ENCODE peak calls at places on chromosomes 6 and 20, in four cellular contexts. J is GM18507, L is COR-L47, I is mucosa of gallbladder. Y is an unnamed sample.
A peak's percentile ranks its signal among the peaks of the same experiment; 100 is the strongest.

GRCh38 chr20:50427740-50428462 is 82.3 kb upstream of the PTPN1 start:
- DNase-seq in I (peak; percentile 50), J (no peak), L (no peak), Y (no peak)

GRCh38 chr6:170293411-170293844 is 2.5 kb upstream of the DLL1 start:
- DNase-seq in L (no peak), I (no peak), J (no peak), Y (no peak)

GRCh38 chr6:22891930-22892329 is 322.6 kb downstream of the HDGFL1 start:
- DNase-seq in L (no peak), J (no peak), I (no peak), Y (no peak)

GRCh38 chr20:25248501-25249172 is 752 bp downstream of the PYGB start:
- DNase-seq in I (no peak), J (no peak), L (peak; percentile 29), Y (no peak)

GRCh38 chr6:42017021-42017643 is 33.2 kb upstream of the TAF8 start:
- DNase-seq in I (peak; percentile 35), L (no peak), J (no peak), Y (no peak)

GRCh38 chr20:56143759-56144158 is 104.8 kb upstream of the MC3R start:
- DNase-seq in I (no peak), J (no peak), L (no peak), Y (no peak)

GRCh38 chr20:44908987-44909871 is 631 bp upstream of the PABPC1L start:
- DNase-seq in L (no peak), J (no peak), I (no peak), Y (no peak)

GRCh38 chr6:106693343-106693742 is 64.0 kb downstream of the QRSL1 start:
- DNase-seq in I (no peak), J (no peak), L (no peak), Y (no peak)

GRCh38 chr20:652611-653109 is 340 bp downstream of the SRXN1 start:
- DNase-seq in J (no peak), L (no peak), I (no peak), Y (no peak)

GRCh38 chr6:13573669-13574110 is 711 bp upstream of the SIRT5 start:
- DNase-seq in I (peak; percentile 30), J (no peak), L (no peak), Y (no peak)

GRCh38 chr6:44593539-44593944 is 206.0 kb downstream of the CDC5L start:
- DNase-seq in L (peak; percentile 56), J (peak; percentile 14), I (peak; percentile 29), Y (peak; percentile 7)

GRCh38 chr20:41406896-41407444 is 40.4 kb upstream of the EMILIN3 start:
- DNase-seq in L (no peak), I (no peak), J (no peak), Y (no peak)

GRCh38 chr20:17966432-17967312 is 1.9 kb downstream of the SNX5 start:
- DNase-seq in I (no peak), L (no peak), J (no peak), Y (no peak)

GRCh38 chr6:159977242-159978214 is 8.6 kb downstream of the IGF2R start:
- DNase-seq in J (no peak), L (peak; percentile 26), I (peak; percentile 48), Y (no peak)

GRCh38 chr6:154696661-154697060 is 36.6 kb upstream of the SCAF8 start:
- DNase-seq in J (no peak), I (no peak), L (no peak), Y (no peak)

GRCh38 chr6:37882292-37882691 is 62.8 kb downstream of the ZFAND3 start:
- DNase-seq in I (no peak), J (no peak), L (no peak), Y (no peak)

GRCh38 chr6:157652601-157653363 is 170.3 kb upstream of the SNX9 start:
- DNase-seq in I (no peak), J (no peak), L (no peak), Y (no peak)

GRCh38 chr20:13898012-13898612 is 92.3 kb downstream of the SEL1L2 start:
- DNase-seq in L (no peak), J (no peak), I (no peak), Y (no peak)

GRCh38 chr20:61054411-61054810 is 197.7 kb upstream of the CDH4 start:
- DNase-seq in L (no peak), J (no peak), I (no peak), Y (no peak)

GRCh38 chr6:149403534-149403933 is 3.5 kb downstream of the SUMO4 start:
- DNase-seq in I (no peak), L (no peak), J (no peak), Y (no peak)

GRCh38 chr20:5843054-5843731 is 93.0 kb downstream of the SHLD1 start:
- DNase-seq in I (no peak), L (no peak), J (peak; percentile 51), Y (peak; percentile 55)

GRCh38 chr6:21538186-21538798 is 55.3 kb upstream of the SOX4 start:
- DNase-seq in J (no peak), I (no peak), L (no peak), Y (no peak)

GRCh38 chr6:149846321-149846720 is 17.8 kb downstream of the LRP11 start:
- DNase-seq in J (no peak), L (no peak), I (peak; percentile 65), Y (no peak)

GRCh38 chr6:39214846-39215639 is 14.2 kb downstream of the KCNK5 start:
- DNase-seq in J (no peak), L (peak; percentile 12), I (peak; percentile 94), Y (no peak)

GRCh38 chr6:123803862-123804681 is at the start of gene NKAIN2:
- DNase-seq in L (peak; percentile 65), I (no peak), J (no peak), Y (no peak)

GRCh38 chr6:125191916-125192609 is 38.5 kb downstream of the TPD52L1 start:
- DNase-seq in J (peak; percentile 18), I (peak; percentile 56), L (peak; percentile 35), Y (peak; percentile 7)

GRCh38 chr20:57760698-57761412 is 51.0 kb upstream of the PMEPA1 start:
- DNase-seq in L (no peak), I (no peak), J (no peak), Y (no peak)

GRCh38 chr20:49452011-49452482 is 30.4 kb downstream of the KCNB1 start:
- DNase-seq in J (no peak), L (no peak), I (no peak), Y (no peak)

GRCh38 chr6:8006208-8006607 is 58.0 kb downstream of the BLOC1S5 start:
- DNase-seq in J (peak; percentile 7), I (no peak), L (no peak), Y (no peak)

GRCh38 chr6:148179786-148180185 is 162.9 kb upstream of the SASH1 start:
- DNase-seq in I (no peak), J (no peak), L (no peak), Y (no peak)